ENCODE peak calls at places on chromosome 22, in seven cellular contexts. E is AG10803; N is H7; O is CD4-positive, alpha-beta T cell; I is putamen; W is hepatic stellate cell; T is ACHN. Q is an unnamed sample.

GRCh38 chr22:50469377-50470305 is 5.2 kb downstream of the SBF1 start:
- DNase-seq in E (peak; percentile 27), N (peak; percentile 94), O (peak; percentile 97), I (no peak), W (no peak), T (no peak), Q (peak; percentile 64)

GRCh38 chr22:33057363-33057995 is 702 bp downstream of the SYN3 start:
- DNase-seq in E (no peak), N (no peak), O (no peak), I (no peak), W (no peak), T (no peak), Q (no peak)

GRCh38 chr22:49657275-49657973 is 170.2 kb downstream of the BRD1 start:
- DNase-seq in E (no peak), N (no peak), O (peak; percentile 70), I (peak; percentile 33), W (no peak), T (no peak), Q (peak; percentile 70)

GRCh38 chr22:11627798-11628650 is 3900.0 kb upstream of the OR11H1 start:
- DNase-seq in E (no peak), N (peak; percentile 51), O (no peak), I (no peak), W (no peak), T (no peak), Q (no peak)

GRCh38 chr22:26432619-26433311 is 3.7 kb downstream of the ASPHD2 start:
- DNase-seq in E (no peak), N (no peak), O (no peak), I (no peak), W (no peak), T (no peak), Q (no peak)

GRCh38 chr22:37535159-37535558 is 15.9 kb upstream of the CARD10 start:
- DNase-seq in E (no peak), N (no peak), O (no peak), I (no peak), W (no peak), T (no peak), Q (no peak)

GRCh38 chr22:50303515-50303847 is 4.0 kb downstream of the PLXNB2 start:
- DNase-seq in E (no peak), N (no peak), O (no peak), I (no peak), W (no peak), T (no peak), Q (no peak)

GRCh38 chr22:36379593-36380361 is 8.0 kb downstream of the MYH9 start:
- DNase-seq in E (no peak), N (peak; percentile 58), O (peak; percentile 64), I (no peak), W (peak; percentile 11), T (peak; percentile 10), Q (no peak)

GRCh38 chr22:20509344-20510047 is 2.1 kb downstream of the MED15 start:
- DNase-seq in E (peak; percentile 92), N (peak; percentile 50), O (peak; percentile 52), I (peak; percentile 50), W (peak; percentile 92), T (peak; percentile 89), Q (no peak)

GRCh38 chr22:37999640-38000272 is 15.4 kb upstream of the SOX10 start:
- DNase-seq in E (peak; percentile 11), N (peak; percentile 73), O (no peak), I (no peak), W (no peak), T (peak; percentile 67), Q (no peak)

GRCh38 chr22:43829448-43829821 is 17.3 kb upstream of the EFCAB6 start:
- DNase-seq in E (peak; percentile 95), N (peak; percentile 50), O (no peak), I (no peak), W (no peak), T (no peak), Q (peak; percentile 69)

GRCh38 chr22:38081941-38082828 is 1.8 kb downstream of the SLC16A8 start:
- DNase-seq in E (no peak), N (peak; percentile 76), O (no peak), I (no peak), W (no peak), T (no peak), Q (peak; percentile 34)

GRCh38 chr22:20062043-20062765 is 17.8 kb upstream of the DGCR8 start:
- DNase-seq in E (no peak), N (no peak), O (no peak), I (no peak), W (no peak), T (no peak), Q (no peak)

GRCh38 chr22:24952837-24953293 is 349 bp downstream of the KIAA1671 start:
- DNase-seq in E (peak; percentile 33), N (peak; percentile 90), O (no peak), I (peak; percentile 37), W (peak; percentile 63), T (peak; percentile 80), Q (no peak)

GRCh38 chr22:23847310-23847920 is 8.6 kb upstream of the DERL3 start:
- DNase-seq in E (no peak), N (no peak), O (no peak), I (no peak), W (no peak), T (no peak), Q (no peak)

GRCh38 chr22:19177164-19178064 is 1.1 kb downstream of the SLC25A1 start:
- DNase-seq in E (no peak), N (peak; percentile 79), O (no peak), I (no peak), W (no peak), T (no peak), Q (no peak)

GRCh38 chr22:37638351-37639069 is 959 bp upstream of the SH3BP1 start:
- DNase-seq in E (no peak), N (peak; percentile 63), O (peak; percentile 49), I (no peak), W (no peak), T (no peak), Q (no peak)